ENCODE peak calls at places on chromosomes 12 and 14, in five cellular contexts. One of them, this sample, is unnamed.

GRCh38 chr12:64670039-64670438 is 59.7 kb downstream of the RASSF3 start:
- DNase-seq in T-helper 9 cell: no peak
- DNase-seq in left cardiac atrium: no peak
- DNase-seq in activated gamma-delta T cell treated with Interleukin-2 at 50 U/mL for 16 hours: no peak
- DNase-seq in mucosa of gallbladder: no peak
- DNase-seq in this sample: no peak

GRCh38 chr12:47270782-47271664 is 191.3 kb upstream of the AMIGO2 start:
- DNase-seq in T-helper 9 cell: no peak
- DNase-seq in left cardiac atrium: no peak
- DNase-seq in activated gamma-delta T cell treated with Interleukin-2 at 50 U/mL for 16 hours: no peak
- DNase-seq in mucosa of gallbladder: no peak
- DNase-seq in this sample: peak

GRCh38 chr12:120100630-120101029 is 15.9 kb downstream of the RAB35 start:
- DNase-seq in T-helper 9 cell: no peak
- DNase-seq in left cardiac atrium: peak
- DNase-seq in activated gamma-delta T cell treated with Interleukin-2 at 50 U/mL for 16 hours: no peak
- DNase-seq in mucosa of gallbladder: peak
- DNase-seq in this sample: peak

GRCh38 chr14:100557658-100558057 is 29.6 kb downstream of the BEGAIN start:
- DNase-seq in T-helper 9 cell: no peak
- DNase-seq in left cardiac atrium: no peak
- DNase-seq in activated gamma-delta T cell treated with Interleukin-2 at 50 U/mL for 16 hours: no peak
- DNase-seq in mucosa of gallbladder: no peak
- DNase-seq in this sample: peak

GRCh38 chr12:110338754-110339153 is 57.7 kb downstream of the ATP2A2 start:
- DNase-seq in T-helper 9 cell: no peak
- DNase-seq in left cardiac atrium: no peak
- DNase-seq in activated gamma-delta T cell treated with Interleukin-2 at 50 U/mL for 16 hours: no peak
- DNase-seq in mucosa of gallbladder: no peak
- DNase-seq in this sample: no peak

GRCh38 chr12:5571115-5571514 is 139.2 kb downstream of the NTF3 start:
- DNase-seq in T-helper 9 cell: no peak
- DNase-seq in left cardiac atrium: no peak
- DNase-seq in activated gamma-delta T cell treated with Interleukin-2 at 50 U/mL for 16 hours: no peak
- DNase-seq in mucosa of gallbladder: no peak
- DNase-seq in this sample: no peak

GRCh38 chr14:64628940-64629403 is 75.3 kb upstream of the PLEKHG3 start:
- DNase-seq in T-helper 9 cell: no peak
- DNase-seq in left cardiac atrium: no peak
- DNase-seq in activated gamma-delta T cell treated with Interleukin-2 at 50 U/mL for 16 hours: no peak
- DNase-seq in mucosa of gallbladder: no peak
- DNase-seq in this sample: peak

GRCh38 chr12:45975506-45975905 is 14.9 kb downstream of the SCAF11 start:
- DNase-seq in T-helper 9 cell: no peak
- DNase-seq in left cardiac atrium: no peak
- DNase-seq in activated gamma-delta T cell treated with Interleukin-2 at 50 U/mL for 16 hours: no peak
- DNase-seq in mucosa of gallbladder: no peak
- DNase-seq in this sample: no peak

GRCh38 chr14:98726585-98727405 is 545.2 kb downstream of the BCL11B start:
- DNase-seq in T-helper 9 cell: no peak
- DNase-seq in left cardiac atrium: no peak
- DNase-seq in activated gamma-delta T cell treated with Interleukin-2 at 50 U/mL for 16 hours: no peak
- DNase-seq in mucosa of gallbladder: no peak
- DNase-seq in this sample: no peak

GRCh38 chr12:30795410-30795659 is 40.6 kb upstream of the CAPRIN2 start:
- DNase-seq in T-helper 9 cell: no peak
- DNase-seq in left cardiac atrium: no peak
- DNase-seq in activated gamma-delta T cell treated with Interleukin-2 at 50 U/mL for 16 hours: no peak
- DNase-seq in mucosa of gallbladder: no peak
- DNase-seq in this sample: no peak

GRCh38 chr14:75242546-75243273 is 35.9 kb upstream of the FOS start:
- DNase-seq in T-helper 9 cell: no peak
- DNase-seq in left cardiac atrium: peak
- DNase-seq in activated gamma-delta T cell treated with Interleukin-2 at 50 U/mL for 16 hours: no peak
- DNase-seq in mucosa of gallbladder: no peak
- DNase-seq in this sample: peak

GRCh38 chr12:639566-639965 is 23.7 kb downstream of the NINJ2 start:
- DNase-seq in T-helper 9 cell: no peak
- DNase-seq in left cardiac atrium: no peak
- DNase-seq in activated gamma-delta T cell treated with Interleukin-2 at 50 U/mL for 16 hours: no peak
- DNase-seq in mucosa of gallbladder: no peak
- DNase-seq in this sample: no peak

GRCh38 chr12:67524861-67525499 is 123.6 kb upstream of the DYRK2 start:
- DNase-seq in T-helper 9 cell: no peak
- DNase-seq in left cardiac atrium: no peak
- DNase-seq in activated gamma-delta T cell treated with Interleukin-2 at 50 U/mL for 16 hours: no peak
- DNase-seq in mucosa of gallbladder: no peak
- DNase-seq in this sample: no peak

GRCh38 chr14:61438860-61439765 is 117.7 kb downstream of the PRKCH start:
- DNase-seq in T-helper 9 cell: peak
- DNase-seq in left cardiac atrium: peak
- DNase-seq in activated gamma-delta T cell treated with Interleukin-2 at 50 U/mL for 16 hours: peak
- DNase-seq in mucosa of gallbladder: peak
- DNase-seq in this sample: peak

GRCh38 chr12:15546102-15546701 is 223.9 kb downstream of the PTPRO start:
- DNase-seq in T-helper 9 cell: no peak
- DNase-seq in left cardiac atrium: no peak
- DNase-seq in activated gamma-delta T cell treated with Interleukin-2 at 50 U/mL for 16 hours: peak
- DNase-seq in mucosa of gallbladder: no peak
- DNase-seq in this sample: no peak

GRCh38 chr12:116594325-116595038 is 35.3 kb downstream of the MAP1LC3B2 start:
- DNase-seq in T-helper 9 cell: no peak
- DNase-seq in left cardiac atrium: peak
- DNase-seq in activated gamma-delta T cell treated with Interleukin-2 at 50 U/mL for 16 hours: peak
- DNase-seq in mucosa of gallbladder: no peak
- DNase-seq in this sample: no peak

GRCh38 chr12:34290191-34290995 is 268.1 kb downstream of the ALG10 start:
- DNase-seq in T-helper 9 cell: no peak
- DNase-seq in left cardiac atrium: no peak
- DNase-seq in activated gamma-delta T cell treated with Interleukin-2 at 50 U/mL for 16 hours: no peak
- DNase-seq in mucosa of gallbladder: no peak
- DNase-seq in this sample: no peak

GRCh38 chr14:100588671-100589070 is 1.5 kb upstream of the BEGAIN start:
- DNase-seq in T-helper 9 cell: no peak
- DNase-seq in left cardiac atrium: peak
- DNase-seq in activated gamma-delta T cell treated with Interleukin-2 at 50 U/mL for 16 hours: no peak
- DNase-seq in mucosa of gallbladder: no peak
- DNase-seq in this sample: no peak

GRCh38 chr12:53224268-53224896 is 7.6 kb downstream of the RARG start:
- DNase-seq in T-helper 9 cell: no peak
- DNase-seq in left cardiac atrium: no peak
- DNase-seq in activated gamma-delta T cell treated with Interleukin-2 at 50 U/mL for 16 hours: no peak
- DNase-seq in mucosa of gallbladder: no peak
- DNase-seq in this sample: no peak

This sample was measured in fibroblast of mammary gland.